ENCODE peak calls at places on chromosome 4, in eight cellular contexts. H, R, K, C, T, G, U and F are unnamed samples.

GRCh38 chr4:111697176-111697962 is 447.9 kb upstream of the FAM241A start:
- DNase-seq in R (no peak), U (no peak), C (no peak), T (no peak), K (no peak), H (no peak), G (no peak), F (no peak)

GRCh38 chr4:158934996-158935669 is 166.3 kb downstream of the FNIP2 start:
- DNase-seq in G (no peak), R (no peak), C (no peak), H (no peak), T (no peak), K (no peak), U (no peak), F (no peak)

GRCh38 chr4:56434599-56435000 is 815 bp downstream of the PPAT start:
- DNase-seq in U (peak), H (no peak), C (peak), T (no peak), K (no peak), R (no peak), G (no peak), F (no peak)

GRCh38 chr4:52376107-52376704 is 282.9 kb downstream of the USP46 start:
- DNase-seq in H (no peak), T (no peak), R (peak), U (peak), C (peak), G (peak), K (no peak), F (no peak)

GRCh38 chr4:185535818-185536729 is 767 bp upstream of the PDLIM3 start:
- DNase-seq in T (peak), R (no peak), C (no peak), G (no peak), U (no peak), H (peak), K (no peak), F (no peak)

GRCh38 chr4:148445071-148445902 is 3.1 kb upstream of the NR3C2 start:
- DNase-seq in H (peak), R (peak), U (no peak), T (peak), G (peak), K (no peak), C (peak), F (peak)

GRCh38 chr4:172892300-172892699 is 276.3 kb upstream of the GALNT7 start:
- DNase-seq in G (no peak), R (peak), U (peak), K (peak), T (no peak), H (no peak), C (no peak), F (no peak)

GRCh38 chr4:151644625-151645024 is 116.2 kb downstream of the GATB start:
- DNase-seq in G (no peak), K (no peak), C (peak), U (no peak), T (no peak), R (peak), H (no peak), F (no peak)

GRCh38 chr4:47615385-47615784 is 130.3 kb downstream of the ATP10D start:
- DNase-seq in K (no peak), U (peak), C (no peak), G (no peak), R (no peak), T (no peak), H (no peak), F (no peak)

GRCh38 chr4:150250998-150251651 is 172.9 kb downstream of the DCLK2 start:
- DNase-seq in K (no peak), H (no peak), R (no peak), T (no peak), C (no peak), G (no peak), U (no peak), F (no peak)

GRCh38 chr4:165426331-165426730 is 47.5 kb downstream of the CPE start:
- DNase-seq in G (no peak), U (peak), K (no peak), R (no peak), T (no peak), C (no peak), H (no peak), F (no peak)

GRCh38 chr4:184315675-184316359 is 98.1 kb upstream of the ENPP6 start:
- DNase-seq in K (no peak), G (no peak), R (no peak), C (no peak), H (no peak), U (no peak), T (no peak), F (no peak)

GRCh38 chr4:88734403-88734949 is 36.8 kb upstream of the NAP1L5 start:
- DNase-seq in R (no peak), U (no peak), K (no peak), G (no peak), T (no peak), H (no peak), C (no peak), F (no peak)

GRCh38 chr4:2858451-2859217 is 15.0 kb downstream of the ADD1 start:
- DNase-seq in C (no peak), H (no peak), T (peak), K (no peak), R (no peak), G (no peak), U (peak), F (no peak)

GRCh38 chr4:26788341-26788733 is 72.3 kb upstream of the STIM2 start:
- DNase-seq in G (no peak), C (no peak), K (no peak), H (no peak), R (no peak), T (no peak), U (no peak), F (no peak)

GRCh38 chr4:340011-340410 is 2.4 kb downstream of the ZNF141 start:
- DNase-seq in K (no peak), R (no peak), G (no peak), H (no peak), C (no peak), U (no peak), T (no peak), F (no peak)
- TF ChIP-seq CTCF in K (no peak), R (no peak), G (peak), H (no peak), C (peak), U (peak), T (no peak), F (no peak)

DNA sequence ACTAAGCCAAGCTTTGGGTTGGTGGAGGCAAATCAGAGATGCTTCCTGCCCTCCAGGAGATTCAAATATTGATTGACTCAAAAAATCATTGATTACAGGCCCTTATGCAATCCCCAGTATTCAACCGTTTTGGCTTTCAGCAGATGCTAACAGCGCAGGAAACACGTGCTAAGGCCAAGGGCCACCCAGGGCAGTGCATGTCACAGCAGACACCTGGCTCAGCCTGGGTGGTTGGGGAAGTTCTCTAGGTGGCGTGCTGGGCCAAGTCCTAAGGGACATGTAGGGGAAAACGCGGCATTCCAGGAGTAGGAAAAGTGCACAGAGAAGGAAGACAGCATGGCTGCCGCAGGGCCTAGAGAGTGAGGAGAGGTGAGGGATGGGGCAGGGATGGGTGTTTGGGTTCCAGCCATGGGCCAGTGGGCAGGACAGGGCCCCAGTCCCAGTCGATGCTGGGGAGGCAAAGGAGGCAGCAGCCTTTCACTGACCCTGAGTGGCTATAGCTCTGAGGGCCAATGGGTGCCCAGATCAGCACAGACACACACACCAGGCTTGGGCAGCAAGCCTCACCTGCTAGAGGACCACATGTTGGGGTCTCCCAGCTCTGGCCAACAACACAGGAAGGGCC is 239.1 kb downstream of the EVC2 start:
- DNase-seq in C (no peak), H (peak), R (no peak), G (no peak), T (no peak), K (no peak), U (no peak), F (no peak)
- TF ChIP-seq CTCF in C (no peak), H (no peak), R (no peak), G (no peak), T (no peak), K (no peak), U (no peak), F (no peak)

GRCh38 chr4:122065915-122066314 is 86.2 kb upstream of the BLTP1 start:
- DNase-seq in C (no peak), H (no peak), U (no peak), G (no peak), K (no peak), R (no peak), T (no peak), F (no peak)

GRCh38 chr4:122065149-122065548 is 87.0 kb upstream of the BLTP1 start:
- DNase-seq in U (no peak), R (no peak), K (no peak), G (no peak), C (no peak), H (no peak), T (no peak), F (no peak)
- TF ChIP-seq CTCF in U (no peak), R (no peak), K (no peak), G (no peak), C (no peak), H (no peak), T (no peak), F (no peak)

GRCh38 chr4:139085141-139085540 is 69.6 kb downstream of the NOCT start:
- DNase-seq in T (no peak), H (no peak), R (peak), U (peak), G (no peak), K (no peak), C (no peak), F (no peak)
- TF ChIP-seq CTCF in T (peak), H (no peak), R (peak), U (peak), G (no peak), K (no peak), C (peak), F (no peak)

GRCh38 chr4:112766422-112766821 is 129.5 kb downstream of the LARP7 start:
- DNase-seq in K (no peak), G (peak), R (peak), U (peak), H (no peak), T (no peak), C (peak), F (no peak)
- TF ChIP-seq CTCF in K (peak), G (no peak), R (peak), U (peak), H (no peak), T (no peak), C (peak), F (no peak)

GRCh38 chr4:177108708-177109107 is 201.0 kb upstream of the NEIL3 start:
- DNase-seq in H (no peak), T (no peak), U (peak), R (peak), K (no peak), C (no peak), G (no peak), F (no peak)
- TF ChIP-seq CTCF in H (no peak), T (no peak), U (peak), R (peak), K (peak), C (peak), G (no peak), F (no peak)

DNA sequence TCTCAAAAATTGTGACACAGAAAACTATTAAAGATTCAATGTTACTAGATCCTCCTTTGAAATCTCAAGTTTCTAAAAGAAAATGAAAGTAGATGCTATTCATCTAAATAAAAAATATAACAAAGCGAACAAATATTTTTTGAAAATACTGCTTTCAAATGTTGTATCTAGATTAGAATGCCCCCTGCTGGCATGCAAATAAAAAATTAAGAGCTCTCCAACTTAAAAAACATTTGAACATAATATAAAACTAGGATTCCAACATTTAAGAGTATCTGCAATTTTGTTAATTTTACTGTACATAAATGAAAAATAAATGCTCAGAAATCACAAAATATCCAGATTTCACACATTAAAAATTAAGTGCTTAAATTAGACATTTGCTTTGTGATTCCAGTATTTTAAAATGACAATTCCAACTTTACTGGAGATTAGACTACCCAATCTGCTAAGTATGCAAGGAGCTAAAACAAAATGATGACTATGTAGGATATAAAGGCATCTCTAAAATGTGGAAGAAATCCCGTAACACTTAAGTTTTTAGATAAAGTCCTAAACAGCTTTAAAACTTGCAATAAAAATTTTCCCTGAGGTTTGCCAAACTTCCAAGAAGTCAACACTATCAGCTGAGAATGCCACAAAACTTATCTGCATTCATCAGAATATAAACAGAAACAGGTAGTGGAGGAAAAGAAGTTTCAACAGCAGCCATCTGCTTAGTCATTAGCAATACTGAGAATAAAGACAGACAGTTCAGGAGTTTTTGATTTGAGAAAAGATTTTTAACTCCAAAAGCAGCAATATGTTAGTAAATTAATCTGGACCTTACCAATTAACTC is 32.6 kb downstream of the DHX15 start:
- DNase-seq in K (no peak), G (no peak), C (no peak), H (no peak), R (no peak), U (peak), T (no peak), F (no peak)
- TF ChIP-seq CTCF in K (no peak), G (peak), C (peak), H (no peak), R (peak), U (peak), T (peak), F (no peak)

GRCh38 chr4:132564920-132565319 is 584.2 kb upstream of the PCDH10 start:
- DNase-seq in G (no peak), K (no peak), C (no peak), U (no peak), R (peak), T (no peak), H (no peak), F (no peak)
- TF ChIP-seq CTCF in G (no peak), K (peak), C (no peak), U (no peak), R (peak), T (no peak), H (no peak), F (no peak)

DNA sequence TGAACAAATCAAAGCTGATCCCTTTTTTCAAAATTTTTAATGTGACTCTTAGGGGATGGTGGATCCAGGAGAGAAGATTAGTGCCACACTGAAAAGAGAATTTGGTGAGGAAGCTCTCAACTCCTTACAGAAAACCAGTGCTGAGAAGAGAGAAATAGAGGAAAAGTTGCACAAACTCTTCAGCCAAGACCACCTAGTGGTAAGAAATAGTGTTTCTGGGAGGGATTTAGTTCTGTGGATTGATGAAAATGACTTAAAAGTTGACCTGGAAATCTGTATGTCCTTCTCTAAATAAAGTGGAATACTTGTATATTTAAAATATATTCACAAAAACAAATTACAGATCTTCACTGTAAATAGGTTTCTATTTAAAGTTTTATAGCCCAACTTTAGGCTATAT is 29.2 kb downstream of the NUDT9 start:
- DNase-seq in T (no peak), H (no peak), K (no peak), U (no peak), C (no peak), G (no peak), R (no peak), F (no peak)
- TF ChIP-seq CTCF in T (no peak), H (no peak), K (no peak), U (peak), C (no peak), G (no peak), R (peak), F (no peak)